ENCODE peak calls at places on chromosomes 16 and 17, in four cellular contexts. One of them, this sample, is unnamed.

GRCh38 chr16:80804451-80805383 is at the start of gene CDYL2:
- DNase-seq in WTC11: peak
- DNase-seq in GM12878: no peak
- DNase-seq in K562: peak
- DNase-seq in this sample: peak

GRCh38 chr16:85168732-85169256 is 56.5 kb upstream of the CIBAR2 start:
- DNase-seq in WTC11: peak
- DNase-seq in GM12878: no peak
- DNase-seq in K562: peak
- DNase-seq in this sample: peak

GRCh38 chr17:64707077-64707591 is 45.0 kb upstream of the SMURF2 start:
- DNase-seq in WTC11: peak
- DNase-seq in GM12878: no peak
- DNase-seq in K562: no peak
- DNase-seq in this sample: peak

GRCh38 chr17:5011928-5012327 is 14.2 kb downstream of the KIF1C start:
- DNase-seq in WTC11: no peak
- DNase-seq in GM12878: peak
- DNase-seq in K562: no peak
- DNase-seq in this sample: no peak

GRCh38 chr16:5383737-5384136 is 286.1 kb upstream of the EEF2KMT start:
- DNase-seq in WTC11: no peak
- DNase-seq in GM12878: no peak
- DNase-seq in K562: no peak
- DNase-seq in this sample: no peak

GRCh38 chr16:23557779-23558330 is 328 bp downstream of the UBFD1 start:
- DNase-seq in WTC11: peak
- DNase-seq in GM12878: no peak
- DNase-seq in K562: no peak
- DNase-seq in this sample: no peak

GRCh38 chr16:67673712-67674580 is 7.3 kb downstream of the C16orf86 start:
- DNase-seq in WTC11: no peak
- DNase-seq in GM12878: no peak
- DNase-seq in K562: no peak
- DNase-seq in this sample: peak

GRCh38 chr17:12673788-12674187 is 8.1 kb downstream of the MYOCD start:
- DNase-seq in WTC11: no peak
- DNase-seq in GM12878: no peak
- DNase-seq in K562: no peak
- DNase-seq in this sample: no peak

GRCh38 chr16:2982402-2982801 is 2.2 kb upstream of the PKMYT1 start:
- DNase-seq in WTC11: no peak
- DNase-seq in GM12878: no peak
- DNase-seq in K562: no peak
- DNase-seq in this sample: no peak

GRCh38 chr16:50495673-50496072 is 52.5 kb upstream of the NKD1 start:
- DNase-seq in WTC11: no peak
- DNase-seq in GM12878: no peak
- DNase-seq in K562: no peak
- DNase-seq in this sample: no peak

GRCh38 chr16:19167710-19168172 is 299 bp upstream of the SYT17 start:
- DNase-seq in WTC11: peak
- DNase-seq in GM12878: no peak
- DNase-seq in K562: peak
- DNase-seq in this sample: peak

GRCh38 chr17:78789663-78790181 is 7.6 kb upstream of the CYTH1 start:
- DNase-seq in WTC11: no peak
- DNase-seq in GM12878: no peak
- DNase-seq in K562: no peak
- DNase-seq in this sample: peak

GRCh38 chr17:83177611-83178532 is 98.5 kb downstream of the METRNL start:
- DNase-seq in WTC11: peak
- DNase-seq in GM12878: no peak
- DNase-seq in K562: no peak
- DNase-seq in this sample: peak

GRCh38 chr17:28282596-28282995 is 36.4 kb upstream of the TMEM97 start:
- DNase-seq in WTC11: no peak
- DNase-seq in GM12878: no peak
- DNase-seq in K562: no peak
- DNase-seq in this sample: no peak

GRCh38 chr17:57874058-57874419 is 24.2 kb upstream of the MRPS23 start:
- DNase-seq in WTC11: no peak
- DNase-seq in GM12878: no peak
- DNase-seq in K562: no peak
- DNase-seq in this sample: no peak

GRCh38 chr17:19897108-19897854 is 29.5 kb upstream of the ULK2 start:
- DNase-seq in WTC11: no peak
- DNase-seq in GM12878: no peak
- DNase-seq in K562: no peak
- DNase-seq in this sample: no peak

GRCh38 chr17:57665696-57666095 is 79.4 kb downstream of the CCDC182 start:
- DNase-seq in WTC11: no peak
- DNase-seq in GM12878: no peak
- DNase-seq in K562: no peak
- DNase-seq in this sample: no peak

GRCh38 chr16:50505115-50505514 is 43.1 kb upstream of the NKD1 start:
- DNase-seq in WTC11: no peak
- DNase-seq in GM12878: no peak
- DNase-seq in K562: no peak
- DNase-seq in this sample: no peak

GRCh38 chr16:14501331-14502255 is 128.5 kb downstream of the PARN start:
- DNase-seq in WTC11: peak
- DNase-seq in GM12878: peak
- DNase-seq in K562: peak
- DNase-seq in this sample: peak

GRCh38 chr16:2003827-2004641 is 5.6 kb downstream of the ZNF598 start:
- DNase-seq in WTC11: peak
- DNase-seq in GM12878: no peak
- DNase-seq in K562: peak
- DNase-seq in this sample: peak

GRCh38 chr17:51650202-51650601 is 389.9 kb downstream of the UTP18 start:
- DNase-seq in WTC11: no peak
- DNase-seq in GM12878: no peak
- DNase-seq in K562: no peak
- DNase-seq in this sample: no peak

GRCh38 chr16:66510711-66511614 is 39.0 kb downstream of the TK2 start:
- DNase-seq in WTC11: no peak
- DNase-seq in GM12878: no peak
- DNase-seq in K562: no peak
- DNase-seq in this sample: no peak

GRCh38 chr17:29642171-29642611 is 19.5 kb upstream of the CORO6 start:
- DNase-seq in WTC11: no peak
- DNase-seq in GM12878: no peak
- DNase-seq in K562: no peak
- DNase-seq in this sample: peak

GRCh38 chr16:73890524-73891500 is 405.8 kb upstream of the PSMD7 start:
- DNase-seq in WTC11: peak
- DNase-seq in GM12878: no peak
- DNase-seq in K562: no peak
- DNase-seq in this sample: no peak

GRCh38 chr17:36942631-36943125 is 5.4 kb downstream of the LHX1 start:
- DNase-seq in WTC11: no peak
- DNase-seq in GM12878: no peak
- DNase-seq in K562: no peak
- DNase-seq in this sample: peak

GRCh38 chr17:36736201-36737156 is 135.1 kb downstream of the MRM1 start:
- DNase-seq in WTC11: no peak
- DNase-seq in GM12878: no peak
- DNase-seq in K562: no peak
- DNase-seq in this sample: no peak

GRCh38 chr17:73234746-73235145 is 26.9 kb downstream of the CPSF4L start:
- DNase-seq in WTC11: no peak
- DNase-seq in GM12878: no peak
- DNase-seq in K562: no peak
- DNase-seq in this sample: no peak

GRCh38 chr16:30183961-30184429 is 593 bp downstream of the CORO1A start:
- DNase-seq in WTC11: no peak
- DNase-seq in GM12878: peak
- DNase-seq in K562: no peak
- DNase-seq in this sample: peak

GRCh38 chr16:30185141-30185682 is 1.8 kb downstream of the CORO1A start:
- DNase-seq in WTC11: no peak
- DNase-seq in GM12878: no peak
- DNase-seq in K562: no peak
- DNase-seq in this sample: peak

GRCh38 chr16:30183236-30183960 is at the start of gene CORO1A:
- DNase-seq in WTC11: peak
- DNase-seq in GM12878: peak
- DNase-seq in K562: peak
- DNase-seq in this sample: peak

GRCh38 chr16:30185683-30186421 is 2.5 kb downstream of the CORO1A start:
- DNase-seq in WTC11: no peak
- DNase-seq in GM12878: peak
- DNase-seq in K562: no peak
- DNase-seq in this sample: peak

GRCh38 chr16:30184430-30185140 is 1.2 kb downstream of the CORO1A start:
- DNase-seq in WTC11: no peak
- DNase-seq in GM12878: peak
- DNase-seq in K562: peak
- DNase-seq in this sample: peak
- TF ChIP-seq USF1 in WTC11: no peak
- TF ChIP-seq USF1 in GM12878: no peak
- TF ChIP-seq USF1 in K562: no peak
- TF ChIP-seq USF1 in this sample: no peak

GRCh38 chr16:25217921-25218320 is 1.2 kb downstream of the AQP8 start:
- DNase-seq in WTC11: no peak
- DNase-seq in GM12878: no peak
- DNase-seq in K562: no peak
- DNase-seq in this sample: no peak

GRCh38 chr16:25223964-25224363 is 7.2 kb downstream of the AQP8 start:
- DNase-seq in WTC11: no peak
- DNase-seq in GM12878: no peak
- DNase-seq in K562: no peak
- DNase-seq in this sample: no peak

GRCh38 chr16:25217119-25217511 is 368 bp downstream of the AQP8 start:
- DNase-seq in WTC11: no peak
- DNase-seq in GM12878: no peak
- DNase-seq in K562: no peak
- DNase-seq in this sample: no peak

GRCh38 chr16:25222959-25223358 is 6.2 kb downstream of the AQP8 start:
- DNase-seq in WTC11: no peak
- DNase-seq in GM12878: no peak
- DNase-seq in K562: no peak
- DNase-seq in this sample: no peak

GRCh38 chr16:25219070-25219737 is 2.5 kb downstream of the AQP8 start:
- DNase-seq in WTC11: no peak
- DNase-seq in GM12878: no peak
- DNase-seq in K562: no peak
- DNase-seq in this sample: no peak
- TF ChIP-seq USF1 in WTC11: no peak
- TF ChIP-seq USF1 in GM12878: no peak
- TF ChIP-seq USF1 in K562: no peak
- TF ChIP-seq USF1 in this sample: no peak

GRCh38 chr17:80119839-80120238 is 18.5 kb downstream of the GAA start:
- DNase-seq in WTC11: no peak
- DNase-seq in GM12878: no peak
- DNase-seq in K562: peak
- DNase-seq in this sample: no peak
- TF ChIP-seq USF1 in WTC11: no peak
- TF ChIP-seq USF1 in GM12878: no peak
- TF ChIP-seq USF1 in K562: no peak
- TF ChIP-seq USF1 in this sample: no peak

GRCh38 chr17:63517825-63518534 is 5.2 kb upstream of the KCNH6 start:
- DNase-seq in WTC11: no peak
- DNase-seq in GM12878: no peak
- DNase-seq in K562: no peak
- DNase-seq in this sample: no peak

GRCh38 chr17:63519972-63520882 is 2.9 kb upstream of the KCNH6 start:
- DNase-seq in WTC11: no peak
- DNase-seq in GM12878: no peak
- DNase-seq in K562: no peak
- DNase-seq in this sample: no peak

GRCh38 chr17:63515426-63515825 is 7.7 kb upstream of the KCNH6 start:
- DNase-seq in WTC11: no peak
- DNase-seq in GM12878: no peak
- DNase-seq in K562: no peak
- DNase-seq in this sample: no peak

GRCh38 chr17:63516910-63517824 is 6.0 kb upstream of the KCNH6 start:
- DNase-seq in WTC11: no peak
- DNase-seq in GM12878: peak
- DNase-seq in K562: no peak
- DNase-seq in this sample: no peak

GRCh38 chr17:63519116-63519881 is 3.9 kb upstream of the KCNH6 start:
- DNase-seq in WTC11: no peak
- DNase-seq in GM12878: no peak
- DNase-seq in K562: no peak
- DNase-seq in this sample: peak
- TF ChIP-seq USF1 in WTC11: no peak
- TF ChIP-seq USF1 in GM12878: no peak
- TF ChIP-seq USF1 in K562: no peak
- TF ChIP-seq USF1 in this sample: no peak

DNA sequence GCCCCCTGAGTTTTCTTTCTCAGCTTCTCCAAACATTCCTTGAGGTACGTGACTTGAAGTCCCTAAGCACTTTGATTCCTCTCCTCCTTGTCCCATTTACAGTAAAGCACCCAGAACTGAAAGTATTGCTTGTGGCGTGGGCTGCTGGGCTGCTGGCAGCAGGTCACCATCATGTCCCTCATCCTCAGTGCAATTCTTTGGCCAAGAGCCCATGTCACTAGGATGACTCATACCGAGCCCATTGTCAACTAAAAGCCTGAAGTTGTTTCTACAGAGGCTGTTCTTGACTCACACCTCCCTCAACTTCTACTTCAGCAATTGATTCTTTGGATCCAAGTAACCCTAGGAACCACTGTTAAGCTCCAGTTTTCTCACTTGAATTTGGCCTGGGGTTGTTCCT is 54.3 kb downstream of the KPNA2 start:
- DNase-seq in WTC11: no peak
- DNase-seq in GM12878: no peak
- DNase-seq in K562: no peak
- DNase-seq in this sample: no peak
- TF ChIP-seq USF1 in WTC11: no peak
- TF ChIP-seq USF1 in GM12878: no peak
- TF ChIP-seq USF1 in K562: no peak
- TF ChIP-seq USF1 in this sample: no peak

DNA sequence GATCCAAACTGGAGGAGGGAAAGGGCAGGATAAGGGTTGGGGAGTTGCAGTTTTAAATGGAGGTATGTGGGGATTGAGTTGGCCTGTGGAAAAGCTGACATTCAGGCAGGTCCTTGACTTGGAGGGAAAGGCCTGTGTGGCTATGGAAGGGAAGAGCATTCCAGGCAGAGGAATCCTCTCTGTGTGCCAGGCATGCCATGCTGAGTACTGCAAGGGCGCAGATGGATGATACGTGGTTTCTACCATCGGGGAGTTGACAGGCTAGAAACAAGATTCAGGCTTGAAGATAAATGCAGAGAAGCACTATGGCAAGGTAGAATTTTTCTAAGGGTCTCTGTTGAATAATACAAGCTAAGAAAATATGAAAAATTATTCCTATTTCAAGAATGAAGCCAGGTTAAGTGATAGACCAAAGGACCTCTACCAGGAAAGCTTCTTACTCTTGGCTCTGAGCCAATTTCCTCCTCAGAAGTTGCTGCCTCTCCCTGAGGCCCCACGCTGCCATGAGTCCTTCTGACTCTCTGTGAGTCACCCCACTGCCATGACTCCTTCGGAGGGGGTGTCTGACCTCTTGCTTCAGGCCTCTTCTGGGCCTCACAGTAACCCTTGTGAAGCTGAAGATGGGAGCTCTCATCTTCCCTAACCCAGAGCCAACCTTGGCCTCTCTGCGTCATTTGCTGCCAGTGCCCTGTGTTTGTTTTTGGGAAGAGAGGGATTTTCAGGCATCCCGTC is 75.8 kb downstream of the WNT3 start:
- DNase-seq in WTC11: no peak
- DNase-seq in GM12878: no peak
- DNase-seq in K562: peak
- DNase-seq in this sample: no peak
- TF ChIP-seq USF1 in WTC11: no peak
- TF ChIP-seq USF1 in GM12878: no peak
- TF ChIP-seq USF1 in K562: no peak
- TF ChIP-seq USF1 in this sample: no peak

This sample was measured in SK-N-SH.